ENCODE peak calls at places on chromosomes 16 and 17, in ten cellular contexts. T is IMR-90, I is kidney epithelial cell, V is breast epithelium, H is natural killer cell, L is AG10803, J is GM23338, M is colonic mucosa, R is mesothelial cell of epicardium, Y is left ventricle myocardium inferior. W is an unnamed sample.

GRCh38 chr16:50475170-50475569 is 73.0 kb upstream of the NKD1 start:
- DNase-seq in T (no peak), I (no peak), V (no peak), H (no peak), L (no peak), J (no peak), M (no peak), R (no peak), Y (no peak), W (no peak)

GRCh38 chr16:721765-722481 is 977 bp downstream of the ANTKMT start:
- DNase-seq in T (no peak), I (no peak), V (no peak), H (no peak), L (no peak), J (no peak), M (no peak), R (no peak), Y (no peak), W (no peak)

GRCh38 chr17:48647103-48647963 is 21.2 kb upstream of the HOXB9 start:
- DNase-seq in T (no peak), I (no peak), V (no peak), H (no peak), L (peak), J (peak), M (peak), R (no peak), Y (no peak), W (no peak)

GRCh38 chr17:82866521-82867214 is 26.8 kb upstream of the ZNF750 start:
- DNase-seq in T (peak), I (no peak), V (no peak), H (no peak), L (peak), J (no peak), M (no peak), R (no peak), Y (no peak), W (no peak)

GRCh38 chr16:18969050-18969854 is 14.5 kb upstream of the TMC7 start:
- DNase-seq in T (peak), I (no peak), V (peak), H (peak), L (peak), J (peak), M (peak), R (peak), Y (peak), W (peak)

GRCh38 chr17:37239690-37240344 is 136.0 kb upstream of the C17orf78 start:
- DNase-seq in T (peak), I (no peak), V (no peak), H (no peak), L (peak), J (peak), M (no peak), R (no peak), Y (no peak), W (no peak)

GRCh38 chr17:21330436-21331160 is 45.6 kb upstream of the KCNJ12 start:
- DNase-seq in T (no peak), I (no peak), V (no peak), H (no peak), L (no peak), J (no peak), M (no peak), R (no peak), Y (no peak), W (no peak)

GRCh38 chr16:8271344-8271743 is 319.0 kb downstream of the TMEM114 start:
- DNase-seq in T (no peak), I (no peak), V (no peak), H (no peak), L (no peak), J (no peak), M (no peak), R (no peak), Y (no peak), W (no peak)

GRCh38 chr16:75288596-75289120 is 37.2 kb upstream of the BCAR1 start:
- DNase-seq in T (no peak), I (no peak), V (no peak), H (peak), L (no peak), J (no peak), M (no peak), R (no peak), Y (no peak), W (no peak)

GRCh38 chr17:35906559-35907265 is 23.9 kb downstream of the RDM1 start:
- DNase-seq in T (no peak), I (no peak), V (no peak), H (no peak), L (no peak), J (no peak), M (no peak), R (no peak), Y (no peak), W (no peak)

GRCh38 chr17:49630113-49630900 is 47.6 kb downstream of the SPOP start:
- DNase-seq in T (no peak), I (no peak), V (no peak), H (no peak), L (no peak), J (no peak), M (no peak), R (no peak), Y (no peak), W (no peak)

GRCh38 chr17:17186051-17186450 is 20.1 kb downstream of the PLD6 start:
- DNase-seq in T (peak), I (no peak), V (peak), H (no peak), L (no peak), J (no peak), M (no peak), R (no peak), Y (no peak), W (no peak)

GRCh38 chr17:69470702-69471101 is 56.2 kb downstream of the MAP2K6 start:
- DNase-seq in T (no peak), I (no peak), V (no peak), H (no peak), L (no peak), J (no peak), M (peak), R (no peak), Y (no peak), W (no peak)
- TF ChIP-seq CTCF in T (no peak), I (no peak), V (no peak), H (no peak), L (no peak), J (no peak), M (no peak), R (no peak), Y (no peak), W (no peak)

DNA sequence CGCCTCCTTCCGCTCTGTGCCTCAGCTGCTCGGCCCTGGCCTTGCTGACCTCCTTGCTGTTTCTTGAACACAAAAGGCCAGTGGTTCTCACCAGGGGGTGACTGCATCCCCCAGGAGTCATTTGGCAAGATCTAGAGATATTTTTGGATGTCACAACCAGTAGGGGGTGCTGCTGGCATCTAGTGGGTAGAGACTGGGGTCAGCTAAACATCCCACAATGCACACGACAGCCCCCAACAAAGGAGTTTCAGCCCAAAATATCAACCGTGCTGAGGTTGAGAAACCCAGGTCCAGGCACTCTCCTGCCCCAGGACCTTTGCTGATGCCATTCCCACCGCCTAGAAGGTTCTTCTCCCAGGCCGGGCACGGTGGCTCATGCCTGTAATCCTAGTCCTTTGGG is 39.7 kb downstream of the ABCC6 start:
- DNase-seq in T (no peak), I (no peak), V (no peak), H (no peak), L (no peak), J (peak), M (no peak), R (no peak), Y (no peak), W (no peak)
- TF ChIP-seq CTCF in T (peak), I (peak), V (no peak), H (no peak), L (peak), J (peak), M (no peak), R (no peak), Y (no peak), W (peak)

GRCh38 chr16:66509576-66509975 is 40.3 kb downstream of the TK2 start:
- DNase-seq in T (no peak), I (no peak), V (no peak), H (no peak), L (no peak), J (no peak), M (no peak), R (no peak), Y (no peak), W (no peak)

GRCh38 chr16:66512589-66513404 is 37.1 kb downstream of the TK2 start:
- DNase-seq in T (no peak), I (no peak), V (no peak), H (no peak), L (peak), J (no peak), M (no peak), R (no peak), Y (no peak), W (no peak)

GRCh38 chr16:66510298-66510697 is 39.6 kb downstream of the TK2 start:
- DNase-seq in T (no peak), I (no peak), V (no peak), H (no peak), L (no peak), J (no peak), M (no peak), R (no peak), Y (no peak), W (no peak)

GRCh38 chr16:66510711-66511614 is 39.0 kb downstream of the TK2 start:
- DNase-seq in T (no peak), I (no peak), V (no peak), H (no peak), L (no peak), J (no peak), M (no peak), R (no peak), Y (peak), W (no peak)

GRCh38 chr16:66511615-66512500 is 38.1 kb downstream of the TK2 start:
- DNase-seq in T (peak), I (peak), V (peak), H (no peak), L (peak), J (peak), M (no peak), R (no peak), Y (no peak), W (no peak)
- TF ChIP-seq CTCF in T (no peak), I (peak), V (no peak), H (no peak), L (peak), J (peak), M (no peak), R (no peak), Y (no peak), W (no peak)

GRCh38 chr16:81449241-81449640 is 4.6 kb downstream of the CMIP start:
- DNase-seq in T (no peak), I (no peak), V (no peak), H (no peak), L (no peak), J (no peak), M (no peak), R (no peak), Y (no peak), W (no peak)

GRCh38 chr16:81451753-81452680 is 7.4 kb downstream of the CMIP start:
- DNase-seq in T (peak), I (no peak), V (no peak), H (no peak), L (no peak), J (peak), M (peak), R (no peak), Y (no peak), W (no peak)

GRCh38 chr16:81453091-81453728 is 8.6 kb downstream of the CMIP start:
- DNase-seq in T (no peak), I (no peak), V (no peak), H (no peak), L (no peak), J (no peak), M (no peak), R (no peak), Y (no peak), W (no peak)

GRCh38 chr16:81449899-81450608 is 5.4 kb downstream of the CMIP start:
- DNase-seq in T (no peak), I (no peak), V (no peak), H (no peak), L (no peak), J (no peak), M (no peak), R (no peak), Y (no peak), W (no peak)

GRCh38 chr16:81450783-81451491 is 6.3 kb downstream of the CMIP start:
- DNase-seq in T (no peak), I (no peak), V (no peak), H (no peak), L (no peak), J (no peak), M (no peak), R (no peak), Y (no peak), W (no peak)
- TF ChIP-seq CTCF in T (no peak), I (no peak), V (no peak), H (no peak), L (no peak), J (no peak), M (no peak), R (no peak), Y (no peak), W (no peak)

GRCh38 chr17:68057531-68057952 is 22.0 kb downstream of the KPNA2 start:
- DNase-seq in T (peak), I (no peak), V (no peak), H (peak), L (peak), J (peak), M (peak), R (no peak), Y (no peak), W (no peak)
- TF ChIP-seq CTCF in T (peak), I (peak), V (no peak), H (peak), L (peak), J (peak), M (peak), R (no peak), Y (peak), W (peak)

GRCh38 chr17:18866866-18867813 is 9.2 kb downstream of the PRPSAP2 start:
- DNase-seq in T (no peak), I (no peak), V (no peak), H (no peak), L (no peak), J (no peak), M (peak), R (no peak), Y (no peak), W (no peak)
- TF ChIP-seq CTCF in T (no peak), I (no peak), V (no peak), H (no peak), L (no peak), J (no peak), M (no peak), R (no peak), Y (no peak), W (no peak)

GRCh38 chr17:76134911-76135809 is 5.9 kb downstream of the FOXJ1 start:
- DNase-seq in T (no peak), I (no peak), V (no peak), H (no peak), L (no peak), J (peak), M (no peak), R (no peak), Y (no peak), W (no peak)
- TF ChIP-seq CTCF in T (no peak), I (no peak), V (no peak), H (no peak), L (no peak), J (peak), M (no peak), R (no peak), Y (no peak), W (no peak)

W was measured in D721Med.